ENCODE peak calls at places on chromosomes 4 and X, in five cellular contexts. One of them, this sample, is unnamed.

GRCh38 chr4:177511611-177512010 is 69.4 kb upstream of the AGA start:
- DNase-seq in NB4: no peak
- DNase-seq in H54: no peak
- DNase-seq in prostate gland: peak
- DNase-seq in sigmoid colon: no peak
- DNase-seq in this sample: no peak

GRCh38 chrX:121876316-121876715 is 828.9 kb downstream of the GLUD2 start:
- DNase-seq in NB4: no peak
- DNase-seq in H54: no peak
- DNase-seq in prostate gland: no peak
- DNase-seq in sigmoid colon: no peak
- DNase-seq in this sample: no peak

GRCh38 chr4:86569103-86569870 is 24.8 kb upstream of the PTPN13 start:
- DNase-seq in NB4: no peak
- DNase-seq in H54: no peak
- DNase-seq in prostate gland: no peak
- DNase-seq in sigmoid colon: no peak
- DNase-seq in this sample: no peak

GRCh38 chrX:51641421-51642021 is 22.8 kb upstream of the CENPVL3 start:
- DNase-seq in NB4: peak
- DNase-seq in H54: no peak
- DNase-seq in prostate gland: no peak
- DNase-seq in sigmoid colon: no peak
- DNase-seq in this sample: no peak

GRCh38 chr4:157739237-157739636 is 433.6 kb downstream of the GASK1B start:
- DNase-seq in NB4: peak
- DNase-seq in H54: no peak
- DNase-seq in prostate gland: no peak
- DNase-seq in sigmoid colon: no peak
- DNase-seq in this sample: no peak

GRCh38 chrX:136034622-136035021 is 49.4 kb downstream of the SLC9A6 start:
- DNase-seq in NB4: no peak
- DNase-seq in H54: no peak
- DNase-seq in prostate gland: no peak
- DNase-seq in sigmoid colon: no peak
- DNase-seq in this sample: no peak

GRCh38 chrX:32155044-32155638 is 1056.2 kb downstream of the DMD start:
- DNase-seq in NB4: no peak
- DNase-seq in H54: no peak
- DNase-seq in prostate gland: no peak
- DNase-seq in sigmoid colon: no peak
- DNase-seq in this sample: no peak

GRCh38 chrX:41047878-41048534 is 37.2 kb upstream of the USP9X start:
- DNase-seq in NB4: no peak
- DNase-seq in H54: no peak
- DNase-seq in prostate gland: no peak
- DNase-seq in sigmoid colon: no peak
- DNase-seq in this sample: no peak

GRCh38 chrX:56759736-56760409 is 30.8 kb downstream of the NBDY start:
- DNase-seq in NB4: no peak
- DNase-seq in H54: no peak
- DNase-seq in prostate gland: no peak
- DNase-seq in sigmoid colon: peak
- DNase-seq in this sample: no peak

GRCh38 chrX:41559662-41560061 is 112.5 kb downstream of the NYX start:
- DNase-seq in NB4: peak
- DNase-seq in H54: no peak
- DNase-seq in prostate gland: no peak
- DNase-seq in sigmoid colon: no peak
- DNase-seq in this sample: no peak

GRCh38 chrX:11435568-11435967 is 142.4 kb downstream of the AMELX start:
- DNase-seq in NB4: no peak
- DNase-seq in H54: no peak
- DNase-seq in prostate gland: no peak
- DNase-seq in sigmoid colon: no peak
- DNase-seq in this sample: no peak

GRCh38 chr4:150181536-150181935 is 103.3 kb downstream of the DCLK2 start:
- DNase-seq in NB4: no peak
- DNase-seq in H54: no peak
- DNase-seq in prostate gland: no peak
- DNase-seq in sigmoid colon: no peak
- DNase-seq in this sample: no peak

GRCh38 chr4:5033266-5033945 is 14.1 kb upstream of the CYTL1 start:
- DNase-seq in NB4: peak
- DNase-seq in H54: no peak
- DNase-seq in prostate gland: no peak
- DNase-seq in sigmoid colon: no peak
- DNase-seq in this sample: no peak

GRCh38 chr4:113584407-113585150 is 177.0 kb downstream of the CAMK2D start:
- DNase-seq in NB4: peak
- DNase-seq in H54: no peak
- DNase-seq in prostate gland: no peak
- DNase-seq in sigmoid colon: no peak
- DNase-seq in this sample: peak

GRCh38 chrX:30920271-30920670 is 31.2 kb upstream of the TAB3 start:
- DNase-seq in NB4: no peak
- DNase-seq in H54: no peak
- DNase-seq in prostate gland: no peak
- DNase-seq in sigmoid colon: no peak
- DNase-seq in this sample: no peak

GRCh38 chrX:110214684-110215083 is 103.2 kb downstream of the AMMECR1 start:
- DNase-seq in NB4: no peak
- DNase-seq in H54: no peak
- DNase-seq in prostate gland: no peak
- DNase-seq in sigmoid colon: no peak
- DNase-seq in this sample: no peak

GRCh38 chrX:281166-281999 is at the start of gene PLCXD1:
- DNase-seq in NB4: no peak
- DNase-seq in H54: no peak
- DNase-seq in prostate gland: no peak
- DNase-seq in sigmoid colon: peak
- DNase-seq in this sample: no peak

GRCh38 chr4:60455380-60455779 is 744.7 kb upstream of the ADGRL3 start:
- DNase-seq in NB4: no peak
- DNase-seq in H54: no peak
- DNase-seq in prostate gland: no peak
- DNase-seq in sigmoid colon: no peak
- DNase-seq in this sample: no peak

GRCh38 chr4:138702471-138702870 is 313.1 kb upstream of the NOCT start:
- DNase-seq in NB4: no peak
- DNase-seq in H54: no peak
- DNase-seq in prostate gland: no peak
- DNase-seq in sigmoid colon: no peak
- DNase-seq in this sample: no peak

GRCh38 chr4:180116840-180117239 is 2126.4 kb upstream of the TENM3 start:
- DNase-seq in NB4: no peak
- DNase-seq in H54: no peak
- DNase-seq in prostate gland: no peak
- DNase-seq in sigmoid colon: no peak
- DNase-seq in this sample: no peak

GRCh38 chr4:169115897-169116254 is 105.8 kb upstream of the CBR4 start:
- DNase-seq in NB4: no peak
- DNase-seq in H54: peak
- DNase-seq in prostate gland: no peak
- DNase-seq in sigmoid colon: no peak
- DNase-seq in this sample: no peak
- TF ChIP-seq POLR2A in NB4: no peak
- TF ChIP-seq POLR2A in H54: no peak
- TF ChIP-seq POLR2A in prostate gland: no peak
- TF ChIP-seq POLR2A in sigmoid colon: no peak
- TF ChIP-seq POLR2A in this sample: no peak

DNA sequence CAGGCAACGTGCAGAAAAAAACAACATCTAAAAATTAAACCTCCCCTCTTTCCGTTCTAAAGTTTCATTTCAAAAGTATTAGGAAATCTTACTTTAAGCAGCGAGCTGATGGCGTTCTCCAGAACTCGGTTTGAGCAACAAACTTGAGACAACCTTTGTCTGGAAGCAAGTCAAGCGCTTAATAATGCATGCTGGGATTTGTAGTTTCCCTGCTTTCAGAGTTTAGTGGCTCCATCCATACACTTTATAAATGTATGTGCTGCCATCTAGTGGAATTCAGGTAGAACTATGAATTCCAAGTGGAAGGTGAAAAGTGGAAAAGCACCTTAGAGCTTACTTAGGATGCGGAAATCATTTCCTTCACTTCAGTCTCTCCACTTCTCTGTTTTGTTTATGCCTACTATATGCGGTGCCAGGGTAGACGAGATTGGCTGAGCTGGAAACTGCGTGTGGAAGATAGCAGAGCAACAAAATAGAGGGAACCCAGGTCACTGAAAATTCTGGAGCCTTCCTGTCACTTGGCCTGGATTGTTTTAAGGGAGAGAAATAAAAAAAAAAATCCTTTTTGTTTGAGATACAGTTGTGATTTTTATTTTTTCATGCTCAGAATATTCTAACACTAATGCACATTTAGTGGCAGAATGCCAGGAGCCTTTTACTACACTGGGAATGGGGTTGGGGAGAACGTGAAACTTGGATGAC is at the start of gene BDH2:
- DNase-seq in NB4: peak
- DNase-seq in H54: peak
- DNase-seq in prostate gland: peak
- DNase-seq in sigmoid colon: peak
- DNase-seq in this sample: peak
- TF ChIP-seq POLR2A in NB4: no peak
- TF ChIP-seq POLR2A in H54: no peak
- TF ChIP-seq POLR2A in prostate gland: peak
- TF ChIP-seq POLR2A in sigmoid colon: no peak
- TF ChIP-seq POLR2A in this sample: no peak

DNA sequence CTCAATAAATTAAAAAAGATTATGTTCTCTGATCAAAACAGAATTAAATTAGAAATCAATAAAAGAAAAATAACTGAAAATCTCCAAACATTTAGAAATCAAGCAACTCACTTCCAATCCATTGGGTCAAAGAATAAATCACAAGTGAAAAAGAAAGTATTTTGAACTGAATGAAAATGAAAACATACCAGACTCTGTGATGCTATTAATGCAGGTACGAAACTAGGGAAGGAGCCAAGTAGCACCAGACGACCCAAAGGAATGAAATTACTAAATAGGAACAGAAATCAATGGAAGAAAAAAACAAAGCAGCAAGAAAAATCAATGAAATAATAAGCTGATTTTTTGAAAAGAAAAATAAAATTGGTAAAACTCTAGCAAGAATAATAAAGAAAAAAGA is 15.4 kb downstream of the CCDC110 start:
- DNase-seq in NB4: no peak
- DNase-seq in H54: no peak
- DNase-seq in prostate gland: no peak
- DNase-seq in sigmoid colon: no peak
- DNase-seq in this sample: no peak
- TF ChIP-seq POLR2A in NB4: no peak
- TF ChIP-seq POLR2A in H54: no peak
- TF ChIP-seq POLR2A in prostate gland: no peak
- TF ChIP-seq POLR2A in sigmoid colon: no peak
- TF ChIP-seq POLR2A in this sample: no peak

DNA sequence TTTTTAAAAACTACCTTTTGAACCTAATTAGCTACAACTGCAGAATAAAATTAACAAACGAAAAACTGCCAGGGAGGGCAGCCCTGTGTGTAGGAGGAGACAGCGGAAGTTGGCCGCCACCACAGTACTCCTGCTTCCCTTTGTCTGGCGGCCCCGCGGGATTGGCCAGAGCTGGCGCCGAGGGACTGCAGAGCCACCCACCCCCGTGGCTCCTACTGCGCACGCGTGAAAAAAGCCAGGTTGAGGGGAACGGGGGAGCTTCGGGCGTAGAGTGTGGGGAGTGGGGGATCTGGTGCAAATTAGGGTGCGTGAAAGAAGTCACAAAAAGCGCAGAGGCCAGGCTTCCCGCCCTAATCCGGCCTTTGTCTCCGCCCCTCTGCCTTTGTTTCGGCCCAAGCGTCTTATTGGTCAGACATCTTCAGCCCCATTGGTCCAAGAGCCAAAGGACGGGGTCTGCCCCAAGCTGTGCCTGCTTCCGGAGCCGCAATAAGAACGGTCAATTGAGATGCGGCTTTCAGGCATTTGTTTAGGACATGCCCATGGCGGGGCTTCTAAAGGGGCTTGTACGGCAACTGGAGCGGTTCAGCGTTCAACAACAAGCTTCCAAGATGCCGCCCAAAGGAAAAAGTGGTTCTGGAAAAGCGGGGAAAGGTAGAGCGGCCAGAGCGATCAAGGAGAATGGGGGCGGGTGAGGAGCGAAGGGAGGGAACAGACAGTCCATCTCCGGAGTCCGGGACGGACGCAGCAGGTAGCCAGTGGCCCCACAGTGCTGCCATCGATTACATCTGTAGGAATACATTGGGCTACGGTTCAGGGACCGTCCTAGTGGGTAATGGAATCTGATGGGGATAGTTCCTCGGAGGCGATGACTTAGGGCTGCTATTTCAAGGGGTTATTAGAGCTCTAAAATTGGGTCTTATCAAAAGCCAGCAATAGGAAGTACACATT is at the start of gene PIN4:
- DNase-seq in NB4: peak
- DNase-seq in H54: peak
- DNase-seq in prostate gland: peak
- DNase-seq in sigmoid colon: peak
- DNase-seq in this sample: peak
- TF ChIP-seq POLR2A in NB4: peak
- TF ChIP-seq POLR2A in H54: peak
- TF ChIP-seq POLR2A in prostate gland: peak
- TF ChIP-seq POLR2A in sigmoid colon: peak
- TF ChIP-seq POLR2A in this sample: peak

GRCh38 chrX:49172280-49172780 is 632 bp downstream of the PLP2 start:
- DNase-seq in NB4: peak
- DNase-seq in H54: no peak
- DNase-seq in prostate gland: peak
- DNase-seq in sigmoid colon: peak
- DNase-seq in this sample: peak

GRCh38 chrX:49174723-49175122 is 3.0 kb downstream of the PLP2 start:
- DNase-seq in NB4: peak
- DNase-seq in H54: no peak
- DNase-seq in prostate gland: no peak
- DNase-seq in sigmoid colon: no peak
- DNase-seq in this sample: no peak

GRCh38 chrX:49175875-49176274 is 4.2 kb downstream of the PLP2 start:
- DNase-seq in NB4: no peak
- DNase-seq in H54: no peak
- DNase-seq in prostate gland: no peak
- DNase-seq in sigmoid colon: no peak
- DNase-seq in this sample: no peak

GRCh38 chrX:49175435-49175834 is 3.7 kb downstream of the PLP2 start:
- DNase-seq in NB4: peak
- DNase-seq in H54: no peak
- DNase-seq in prostate gland: no peak
- DNase-seq in sigmoid colon: no peak
- DNase-seq in this sample: no peak

GRCh38 chrX:49171752-49172279 is at the start of gene PLP2:
- DNase-seq in NB4: peak
- DNase-seq in H54: no peak
- DNase-seq in prostate gland: no peak
- DNase-seq in sigmoid colon: peak
- DNase-seq in this sample: peak
- TF ChIP-seq POLR2A in NB4: peak
- TF ChIP-seq POLR2A in H54: peak
- TF ChIP-seq POLR2A in prostate gland: peak
- TF ChIP-seq POLR2A in sigmoid colon: peak
- TF ChIP-seq POLR2A in this sample: no peak

GRCh38 chr4:17810260-17811077 is at the start of the genes DCAF16 and NCAPG:
- DNase-seq in NB4: peak
- DNase-seq in H54: peak
- DNase-seq in prostate gland: peak
- DNase-seq in sigmoid colon: peak
- DNase-seq in this sample: peak
- TF ChIP-seq POLR2A in NB4: peak
- TF ChIP-seq POLR2A in H54: peak
- TF ChIP-seq POLR2A in prostate gland: peak
- TF ChIP-seq POLR2A in sigmoid colon: peak
- TF ChIP-seq POLR2A in this sample: peak

This sample was measured in gastrocnemius medialis.